ENCODE peak calls at places on chromosomes 2 and 18, in six cellular contexts. R, L, O, Q, N and V are unnamed samples.

GRCh38 chr2:14143435-14143834 is 489.1 kb upstream of the LRATD1 start:
- DNase-seq in R (no peak), L (no peak), O (no peak), Q (no peak), N (no peak), V (no peak)

GRCh38 chr18:35611518-35611917 is 30.0 kb downstream of the GALNT1 start:
- DNase-seq in R (no peak), L (no peak), O (no peak), Q (no peak), N (no peak), V (no peak)

GRCh38 chr18:79481041-79481790 is 85.5 kb downstream of the NFATC1 start:
- DNase-seq in R (no peak), L (no peak), O (no peak), Q (no peak), N (peak; percentile 25), V (no peak)

GRCh38 chr2:212898011-212898410 is 253.4 kb downstream of the IKZF2 start:
- DNase-seq in R (no peak), L (no peak), O (no peak), Q (no peak), N (no peak), V (no peak)

GRCh38 chr18:77765468-77765867 is 515.8 kb downstream of the GALR1 start:
- DNase-seq in R (no peak), L (no peak), O (peak; percentile 85), Q (no peak), N (peak; percentile 39), V (no peak)

GRCh38 chr2:135850811-135851668 is 14.1 kb upstream of the LCT start:
- DNase-seq in R (no peak), L (no peak), O (no peak), Q (no peak), N (no peak), V (no peak)

GRCh38 chr2:97868986-97869721 is 126.6 kb downstream of the TMEM131 start:
- DNase-seq in R (no peak), L (peak; percentile 46), O (peak; percentile 61), Q (no peak), N (no peak), V (peak; percentile 73)

GRCh38 chr2:233142355-233142897 is 82.3 kb downstream of the INPP5D start:
- DNase-seq in R (no peak), L (no peak), O (no peak), Q (no peak), N (no peak), V (no peak)

GRCh38 chr2:202221873-202222272 is 16.5 kb downstream of the SUMO1 start:
- DNase-seq in R (no peak), L (no peak), O (no peak), Q (no peak), N (no peak), V (no peak)

GRCh38 chr2:100563407-100564247 is 834 bp downstream of the PDCL3 start:
- DNase-seq in R (no peak), L (no peak), O (peak; percentile 41), Q (no peak), N (no peak), V (no peak)

GRCh38 chr2:232369126-232369955 is 9.2 kb upstream of the ALPP start:
- DNase-seq in R (no peak), L (no peak), O (no peak), Q (no peak), N (peak; percentile 17), V (no peak)

GRCh38 chr2:26924731-26925099 is 45.7 kb upstream of the MAPRE3 start:
- DNase-seq in R (no peak), L (peak; percentile 36), O (peak; percentile 53), Q (no peak), N (no peak), V (no peak)

GRCh38 chr2:126936219-126936618 is 37.5 kb downstream of the TEX51 start:
- DNase-seq in R (no peak), L (no peak), O (no peak), Q (no peak), N (no peak), V (no peak)

GRCh38 chr18:44541159-44541558 is 139.5 kb upstream of the SETBP1 start:
- DNase-seq in R (no peak), L (no peak), O (no peak), Q (no peak), N (no peak), V (no peak)

GRCh38 chr2:191941376-191941775 is 94.5 kb upstream of the CAVIN2 start:
- DNase-seq in R (no peak), L (no peak), O (no peak), Q (no peak), N (no peak), V (no peak)

GRCh38 chr18:59460060-59460395 is 101.0 kb upstream of the LMAN1 start:
- DNase-seq in R (no peak), L (no peak), O (no peak), Q (no peak), N (no peak), V (no peak)

GRCh38 chr18:3037423-3037915 is 24.5 kb upstream of the LPIN2 start:
- DNase-seq in R (no peak), L (no peak), O (peak; percentile 18), Q (no peak), N (no peak), V (peak; percentile 20)

GRCh38 chr2:86347401-86347800 is 10.0 kb upstream of the REEP1 start:
- DNase-seq in R (no peak), L (no peak), O (no peak), Q (no peak), N (no peak), V (no peak)

GRCh38 chr2:149061119-149061518 is 22.6 kb downstream of the LYPD6B start:
- DNase-seq in R (no peak), L (no peak), O (peak; percentile 31), Q (no peak), N (no peak), V (no peak)

GRCh38 chr2:28206786-28207185 is 185.9 kb upstream of the FOSL2 start:
- DNase-seq in R (no peak), L (no peak), O (no peak), Q (no peak), N (no peak), V (no peak)

GRCh38 chr2:71510196-71510807 is 56.9 kb downstream of the DYSF start:
- DNase-seq in R (peak; percentile 39), L (peak; percentile 82), O (peak; percentile 93), Q (no peak), N (peak; percentile 72), V (peak; percentile 32)

GRCh38 chr2:100235098-100235497 is 87.2 kb downstream of the LONRF2 start:
- DNase-seq in R (no peak), L (peak; percentile 38), O (peak; percentile 62), Q (no peak), N (no peak), V (no peak)

GRCh38 chr2:26735096-26735495 is 29.0 kb upstream of the SLC35F6 start:
- DNase-seq in R (no peak), L (no peak), O (no peak), Q (no peak), N (no peak), V (peak; percentile 89)

GRCh38 chr2:128451636-128452411 is 133.2 kb upstream of the HS6ST1 start:
- DNase-seq in R (no peak), L (peak; percentile 23), O (peak; percentile 40), Q (no peak), N (no peak), V (no peak)

GRCh38 chr2:119756837-119757236 is 2.9 kb upstream of the PTPN4 start:
- DNase-seq in R (no peak), L (no peak), O (no peak), Q (no peak), N (peak; percentile 87), V (peak; percentile 91)

GRCh38 chr2:181077128-181077709 is 96.8 kb downstream of the UBE2E3 start:
- DNase-seq in R (no peak), L (no peak), O (no peak), Q (no peak), N (no peak), V (peak; percentile 35)

GRCh38 chr2:14684516-14684915 is 52.0 kb downstream of the LRATD1 start:
- DNase-seq in R (no peak), L (no peak), O (no peak), Q (no peak), N (no peak), V (no peak)

GRCh38 chr2:223735659-223736244 is 101.6 kb downstream of the AP1S3 start:
- DNase-seq in R (no peak), L (no peak), O (no peak), Q (no peak), N (no peak), V (peak; percentile 43)

GRCh38 chr2:98378901-98379300 is 32.6 kb downstream of the CNGA3 start:
- DNase-seq in R (no peak), L (no peak), O (no peak), Q (no peak), N (peak; percentile 45), V (no peak)

GRCh38 chr2:1068832-1069231 is 118.2 kb downstream of the SNTG2 start:
- DNase-seq in R (no peak), L (no peak), O (no peak), Q (no peak), N (no peak), V (no peak)